ENCODE peak calls at places on chromosomes 7 and 10, in seven cellular contexts. Q is GM12878, U is K562, J is GM12891, X is SK-N-SH, F is HepG2, Y is H1. R is an unnamed sample.
A peak's percentile ranks its signal among the peaks of the same experiment; 100 is the strongest.

GRCh38 chr7:90155206-90155605 is 937 bp downstream of the STEAP1 start:
- DNase-seq in U (no peak), X (no peak), Y (no peak), J (no peak), F (no peak), Q (no peak), R (no peak)

GRCh38 chr10:12051241-12051640 is 8.6 kb upstream of the UPF2 start:
- DNase-seq in J (no peak), X (no peak), U (no peak), Y (no peak), F (no peak), Q (no peak), R (no peak)

GRCh38 chr7:2225336-2225735 is 7.4 kb downstream of the MAD1L1 start:
- DNase-seq in F (no peak), Q (no peak), U (no peak), J (no peak), X (no peak), Y (no peak), R (no peak)

GRCh38 chr10:88670497-88670896 is 6.3 kb downstream of the LIPF start:
- DNase-seq in F (no peak), U (no peak), Y (no peak), Q (no peak), J (no peak), X (no peak), R (no peak)

GRCh38 chr10:125662616-125663015 is 20.3 kb downstream of the TEX36 start:
- DNase-seq in Y (no peak), Q (no peak), F (no peak), J (no peak), U (peak; percentile 67), X (no peak), R (no peak)

GRCh38 chr10:114931072-114931679 is 6.8 kb upstream of the TRUB1 start:
- DNase-seq in X (no peak), Y (no peak), Q (no peak), U (no peak), F (no peak), J (no peak), R (no peak)

GRCh38 chr7:139876622-139877283 is 47.7 kb downstream of the TBXAS1 start:
- DNase-seq in Q (no peak), F (no peak), J (no peak), X (no peak), U (no peak), Y (no peak), R (no peak)

GRCh38 chr10:95459446-95459845 is 101.7 kb downstream of the SORBS1 start:
- DNase-seq in Y (no peak), Q (no peak), J (no peak), F (peak; percentile 58), U (no peak), X (no peak), R (no peak)

GRCh38 chr10:48274636-48275035 is at the start of gene FRMPD2:
- DNase-seq in F (no peak), Q (no peak), J (no peak), U (no peak), Y (no peak), X (no peak), R (no peak)

GRCh38 chr7:55784151-55784550 is 78.4 kb downstream of the SEPTIN14 start:
- DNase-seq in F (no peak), U (no peak), Y (no peak), J (no peak), Q (no peak), X (no peak), R (no peak)

GRCh38 chr10:7901261-7901660 is 83.0 kb downstream of the TAF3 start:
- DNase-seq in Y (no peak), U (no peak), Q (no peak), J (no peak), F (no peak), X (no peak), R (no peak)

GRCh38 chr7:91780526-91780925 is 100.0 kb downstream of the MTERF1 start:
- DNase-seq in F (no peak), X (no peak), Y (no peak), U (no peak), J (no peak), Q (no peak), R (no peak)

GRCh38 chr7:36141351-36141750 is 11.7 kb upstream of the EEPD1 start:
- DNase-seq in Y (no peak), U (no peak), X (no peak), J (no peak), Q (no peak), F (no peak), R (no peak)

GRCh38 chr10:79392020-79392398 is 44.7 kb downstream of the PPIF start:
- DNase-seq in Y (no peak), F (no peak), X (peak; percentile 20), J (no peak), Q (no peak), U (no peak), R (peak; percentile 6)

GRCh38 chr10:79404690-79405131 is 40.7 kb downstream of the ZCCHC24 start:
- DNase-seq in U (no peak), Y (no peak), F (no peak), Q (no peak), X (no peak), J (no peak), R (no peak)

GRCh38 chr7:158582089-158582456 is 5.5 kb downstream of the PTPRN2 start:
- DNase-seq in J (no peak), Q (no peak), U (no peak), F (no peak), Y (no peak), X (no peak), R (no peak)

GRCh38 chr10:95116869-95117269 is 47.6 kb upstream of the CYP2C8 start:
- DNase-seq in Q (no peak), X (no peak), J (no peak), U (no peak), Y (no peak), F (peak; percentile 14), R (no peak)

GRCh38 chr10:490891-491571 is 198.4 kb downstream of the DIP2C start:
- DNase-seq in F (no peak), U (no peak), X (peak; percentile 53), Q (no peak), Y (no peak), J (no peak), R (no peak)

GRCh38 chr7:155291045-155291530 is 6.6 kb upstream of the INSIG1 start:
- DNase-seq in F (peak; percentile 2), Q (no peak), J (no peak), U (peak; percentile 94), Y (no peak), X (no peak), R (no peak)

GRCh38 chr10:20954519-20954918 is 57.4 kb upstream of the NEBL start:
- DNase-seq in J (no peak), U (no peak), Q (no peak), F (no peak), Y (peak; percentile 21), X (no peak), R (no peak)

GRCh38 chr10:59588791-59589190 is 120.9 kb downstream of the SLC16A9 start:
- DNase-seq in J (no peak), X (no peak), F (no peak), Y (no peak), Q (no peak), U (no peak), R (no peak)

GRCh38 chr10:129950651-129951050 is 13.4 kb downstream of the EBF3 start:
- DNase-seq in U (no peak), Y (no peak), X (no peak), J (no peak), Q (no peak), F (no peak), R (no peak)
- TF ChIP-seq TAF1 in U (no peak), Y (no peak), X (no peak), J (no peak), Q (no peak), F (no peak), R (no peak)

DNA sequence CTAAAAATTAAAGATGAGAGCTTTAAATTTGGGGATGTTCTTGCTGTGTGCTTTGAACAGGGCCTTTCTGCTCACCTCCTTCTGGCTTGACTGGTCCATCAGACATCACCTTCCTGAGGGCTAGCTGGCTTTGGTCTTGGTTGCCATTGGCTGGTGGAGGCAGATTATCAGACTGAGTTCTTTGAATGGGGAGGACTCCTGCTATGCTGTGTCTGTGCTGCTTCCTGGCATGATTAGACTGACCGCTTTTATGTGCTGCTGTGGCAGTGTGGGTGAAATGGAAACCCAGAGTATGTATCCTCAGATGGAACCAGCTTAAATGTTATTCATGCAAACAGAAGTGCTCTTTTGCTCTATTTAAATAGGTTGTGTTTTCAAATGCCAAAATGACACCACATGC is 341.6 kb downstream of the PCLO start:
- DNase-seq in U (no peak), Y (no peak), X (no peak), Q (no peak), J (no peak), F (no peak), R (no peak)
- TF ChIP-seq POLR2AphosphoS5 in U (no peak), Y (no peak), X (no peak), Q (no peak), J (no peak), F (no peak), R (no peak)

DNA sequence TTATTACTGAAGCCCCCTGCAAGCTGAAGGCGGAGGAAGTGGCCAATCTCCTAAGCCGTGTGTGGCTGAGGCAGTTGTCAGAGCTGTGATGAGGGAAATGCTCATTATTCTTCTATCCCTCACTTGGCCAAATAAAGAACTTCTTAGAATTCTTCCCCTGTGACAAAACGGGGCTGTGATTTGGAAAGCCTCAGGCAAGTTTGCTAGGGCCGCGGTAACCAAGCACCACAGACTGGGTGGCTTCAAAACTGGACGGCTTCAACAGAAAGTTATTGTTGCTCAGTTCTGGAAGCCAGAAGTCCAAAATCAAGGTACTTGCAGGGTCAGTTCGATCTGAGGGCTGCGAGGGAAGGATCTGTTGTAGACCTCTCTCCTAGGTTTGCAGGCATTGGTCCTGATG is 72.3 kb upstream of the STEAP1B start:
- DNase-seq in J (no peak), Y (no peak), Q (no peak), F (no peak), X (no peak), U (no peak), R (no peak)
- TF ChIP-seq TAF1 in J (no peak), Y (no peak), Q (no peak), F (no peak), X (no peak), U (no peak), R (no peak)

DNA sequence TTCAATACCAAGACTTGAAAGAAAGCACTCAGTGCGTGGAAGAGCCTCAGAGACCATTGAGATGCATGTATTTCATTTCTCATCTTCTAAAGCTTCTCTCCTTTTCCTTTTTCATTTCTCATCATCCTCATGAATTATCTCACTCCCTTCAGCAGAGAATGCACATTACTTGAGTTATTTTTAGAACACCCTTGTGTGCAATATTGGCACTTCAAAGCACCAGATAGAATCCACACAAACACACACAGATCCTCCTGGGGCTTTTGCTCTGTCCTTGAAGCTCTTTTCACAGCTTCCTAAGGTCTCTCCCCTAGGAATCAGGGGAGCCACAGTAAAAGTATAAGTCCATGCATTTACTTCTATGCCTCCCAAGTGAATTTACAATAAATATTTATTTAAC is 18.3 kb downstream of the DGKI start:
- DNase-seq in Y (no peak), U (no peak), F (no peak), J (no peak), Q (no peak), X (no peak), R (no peak)
- TF ChIP-seq POLR2AphosphoS5 in Y (no peak), U (no peak), F (no peak), J (no peak), Q (no peak), X (no peak), R (no peak)

GRCh38 chr10:23391817-23392216 is 47.1 kb upstream of the OTUD1 start:
- DNase-seq in J (no peak), U (no peak), Q (no peak), Y (no peak), F (no peak), X (no peak), R (no peak)
- TF ChIP-seq TAF1 in J (no peak), U (no peak), Q (no peak), Y (no peak), F (no peak), X (no peak), R (no peak)

R was measured in GM12892.